ENCODE peak calls at places on chromosomes 3 and 15, in ten cellular contexts. B is fibroblast of the aortic adventitia; M is nephron progenitor cell; I is CD8-positive, alpha-beta T cell; A is WTC11; J is A549; G is transverse colon; O is fibroblast of pulmonary artery; S is ovary; K is tibial artery. N is an unnamed sample.

GRCh38 chr3:51336261-51336660 is 48.8 kb upstream of the MANF start:
- DNase-seq in B (no peak), M (no peak), I (no peak), A (peak), J (no peak), G (no peak), O (no peak), S (no peak), K (no peak), N (no peak)

GRCh38 chr15:44537728-44538240 is 837 bp downstream of the EIF3J start:
- DNase-seq in B (peak), M (peak), I (no peak), A (no peak), J (peak), G (no peak), O (peak), S (no peak), K (no peak), N (no peak)

GRCh38 chr15:39153718-39154117 is 427.2 kb upstream of the THBS1 start:
- DNase-seq in B (no peak), M (no peak), I (no peak), A (no peak), J (no peak), G (peak), O (no peak), S (no peak), K (no peak), N (no peak)

GRCh38 chr3:182789371-182789770 is 3.9 kb upstream of the ATP11B start:
- DNase-seq in B (peak), M (no peak), I (no peak), A (no peak), J (no peak), G (no peak), O (peak), S (no peak), K (no peak), N (no peak)

GRCh38 chr3:49553320-49553689 is 972 bp upstream of the BSN start:
- DNase-seq in B (peak), M (no peak), I (no peak), A (no peak), J (no peak), G (no peak), O (peak), S (no peak), K (no peak), N (no peak)

GRCh38 chr15:66404532-66404931 is 17.8 kb downstream of the MAP2K1 start:
- DNase-seq in B (no peak), M (peak), I (no peak), A (peak), J (no peak), G (no peak), O (no peak), S (no peak), K (no peak), N (no peak)

GRCh38 chr3:133412511-133413165 is 12.8 kb downstream of the BFSP2 start:
- DNase-seq in B (peak), M (no peak), I (no peak), A (no peak), J (no peak), G (no peak), O (peak), S (no peak), K (no peak), N (peak)

GRCh38 chr3:12393894-12394293 is 90.4 kb upstream of the TSEN2 start:
- DNase-seq in B (peak), M (no peak), I (no peak), A (no peak), J (no peak), G (no peak), O (peak), S (no peak), K (no peak), N (no peak)

GRCh38 chr15:90082140-90082713 is 20.0 kb downstream of the IDH2 start:
- DNase-seq in B (no peak), M (no peak), I (no peak), A (no peak), J (no peak), G (no peak), O (no peak), S (no peak), K (no peak), N (no peak)

GRCh38 chr3:16073218-16073617 is 101.3 kb upstream of the GALNT15 start:
- DNase-seq in B (no peak), M (no peak), I (no peak), A (no peak), J (no peak), G (no peak), O (no peak), S (no peak), K (no peak), N (no peak)

GRCh38 chr3:98726084-98726483 is 37.1 kb upstream of the ST3GAL6 start:
- DNase-seq in B (peak), M (no peak), I (no peak), A (no peak), J (no peak), G (no peak), O (no peak), S (no peak), K (no peak), N (no peak)

GRCh38 chr3:146403792-146404191 is 65.6 kb downstream of the PLSCR2 start:
- DNase-seq in B (no peak), M (no peak), I (no peak), A (no peak), J (no peak), G (no peak), O (no peak), S (no peak), K (no peak), N (no peak)

GRCh38 chr15:60101416-60101815 is 97.3 kb downstream of the FOXB1 start:
- DNase-seq in B (no peak), M (no peak), I (no peak), A (no peak), J (no peak), G (no peak), O (no peak), S (no peak), K (no peak), N (no peak)

GRCh38 chr3:170809975-170810357 is 60.0 kb downstream of the RPL22L1 start:
- DNase-seq in B (peak), M (no peak), I (no peak), A (no peak), J (no peak), G (no peak), O (peak), S (no peak), K (no peak), N (no peak)

GRCh38 chr15:48544816-48545215 is 100.7 kb downstream of the FBN1 start:
- DNase-seq in B (no peak), M (no peak), I (no peak), A (no peak), J (no peak), G (no peak), O (no peak), S (no peak), K (no peak), N (no peak)

GRCh38 chr15:88303455-88303854 is 46.9 kb upstream of the NTRK3 start:
- DNase-seq in B (no peak), M (no peak), I (no peak), A (no peak), J (no peak), G (no peak), O (no peak), S (no peak), K (no peak), N (no peak)

GRCh38 chr3:3015472-3016089 is 94.6 kb downstream of the IL5RA start:
- DNase-seq in B (peak), M (no peak), I (no peak), A (no peak), J (no peak), G (no peak), O (peak), S (no peak), K (no peak), N (no peak)

GRCh38 chr3:178079966-178080365 is 456.3 kb upstream of the KCNMB2 start:
- DNase-seq in B (no peak), M (no peak), I (no peak), A (no peak), J (no peak), G (no peak), O (no peak), S (no peak), K (no peak), N (no peak)

GRCh38 chr3:172543884-172544283 is 20.7 kb upstream of the TNFSF10 start:
- DNase-seq in B (no peak), M (no peak), I (no peak), A (no peak), J (no peak), G (no peak), O (no peak), S (no peak), K (no peak), N (no peak)

GRCh38 chr3:125125822-125126245 is 70.0 kb upstream of the HEG1 start:
- DNase-seq in B (peak), M (no peak), I (no peak), A (no peak), J (no peak), G (no peak), O (peak), S (no peak), K (no peak), N (peak)

GRCh38 chr3:196202516-196202970 is 8.7 kb downstream of the ZDHHC19 start:
- DNase-seq in B (peak), M (no peak), I (no peak), A (no peak), J (no peak), G (peak), O (peak), S (no peak), K (no peak), N (peak)

GRCh38 chr3:196198081-196198675 is 13.0 kb downstream of the ZDHHC19 start:
- DNase-seq in B (no peak), M (no peak), I (no peak), A (no peak), J (no peak), G (no peak), O (no peak), S (no peak), K (no peak), N (no peak)

GRCh38 chr3:196195664-196196255 is 15.4 kb downstream of the ZDHHC19 start:
- DNase-seq in B (no peak), M (no peak), I (no peak), A (no peak), J (no peak), G (no peak), O (no peak), S (no peak), K (no peak), N (no peak)

GRCh38 chr3:196197524-196197923 is 13.7 kb downstream of the ZDHHC19 start:
- DNase-seq in B (no peak), M (no peak), I (no peak), A (no peak), J (no peak), G (no peak), O (no peak), S (no peak), K (no peak), N (no peak)

DNA sequence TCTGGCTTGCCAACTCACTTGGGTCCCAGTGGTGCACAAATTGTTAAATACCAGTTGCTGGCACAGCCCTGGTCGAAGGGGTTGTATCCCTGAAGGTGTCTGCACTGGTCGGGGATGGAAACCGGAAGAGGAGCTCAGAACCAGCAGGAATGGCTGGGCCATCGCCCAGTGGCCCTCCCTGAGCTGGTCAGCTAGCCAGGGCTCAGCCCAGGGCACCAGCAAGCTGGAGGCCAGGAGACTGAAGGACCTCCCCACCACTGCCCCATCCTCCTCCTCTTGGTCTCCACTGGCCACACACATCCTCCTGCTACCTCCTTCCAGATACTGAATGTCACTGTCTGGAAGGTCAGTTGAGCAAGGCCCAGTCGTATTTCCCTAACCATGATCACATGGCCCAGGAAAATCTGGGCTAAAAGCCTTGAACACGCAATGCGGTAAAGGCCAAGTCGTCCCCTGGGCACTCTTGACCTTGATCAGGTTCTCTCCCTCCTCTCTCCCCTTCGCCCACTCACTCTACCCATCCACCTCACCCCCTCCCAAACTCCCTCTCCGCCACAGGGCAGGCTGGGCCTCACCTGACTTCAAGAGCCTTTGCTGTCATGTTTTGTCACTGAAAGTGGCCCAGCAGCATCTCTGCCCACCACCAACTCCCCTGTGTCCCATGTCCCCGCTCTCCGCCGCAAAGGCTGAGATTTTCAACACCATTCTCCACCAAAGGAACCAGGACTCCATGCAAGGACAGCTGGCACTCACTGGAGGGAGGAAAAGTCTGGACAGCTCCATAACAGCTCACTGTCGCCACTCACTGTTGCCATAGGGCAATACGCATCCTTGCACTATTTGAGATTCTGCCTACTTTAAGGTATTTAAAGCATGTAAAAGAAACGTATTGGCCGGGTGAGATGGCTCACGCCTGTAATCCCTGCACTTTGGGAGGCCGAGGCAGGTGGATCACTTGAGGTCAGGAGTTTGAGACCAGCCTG is 12.1 kb downstream of the ZDHHC19 start:
- DNase-seq in B (no peak), M (no peak), I (no peak), A (no peak), J (no peak), G (no peak), O (no peak), S (no peak), K (no peak), N (no peak)
- TF ChIP-seq CTCF in B (no peak), M (no peak), I (no peak), A (no peak), J (no peak), G (no peak), O (no peak), S (no peak), K (no peak), N (no peak)

GRCh38 chr3:173733029-173733652 is 335.6 kb downstream of the NLGN1 start:
- DNase-seq in B (peak), M (no peak), I (no peak), A (no peak), J (no peak), G (no peak), O (peak), S (peak), K (no peak), N (no peak)
- TF ChIP-seq CTCF in B (peak), M (peak), I (no peak), A (peak), J (no peak), G (peak), O (peak), S (peak), K (peak), N (peak)

DNA sequence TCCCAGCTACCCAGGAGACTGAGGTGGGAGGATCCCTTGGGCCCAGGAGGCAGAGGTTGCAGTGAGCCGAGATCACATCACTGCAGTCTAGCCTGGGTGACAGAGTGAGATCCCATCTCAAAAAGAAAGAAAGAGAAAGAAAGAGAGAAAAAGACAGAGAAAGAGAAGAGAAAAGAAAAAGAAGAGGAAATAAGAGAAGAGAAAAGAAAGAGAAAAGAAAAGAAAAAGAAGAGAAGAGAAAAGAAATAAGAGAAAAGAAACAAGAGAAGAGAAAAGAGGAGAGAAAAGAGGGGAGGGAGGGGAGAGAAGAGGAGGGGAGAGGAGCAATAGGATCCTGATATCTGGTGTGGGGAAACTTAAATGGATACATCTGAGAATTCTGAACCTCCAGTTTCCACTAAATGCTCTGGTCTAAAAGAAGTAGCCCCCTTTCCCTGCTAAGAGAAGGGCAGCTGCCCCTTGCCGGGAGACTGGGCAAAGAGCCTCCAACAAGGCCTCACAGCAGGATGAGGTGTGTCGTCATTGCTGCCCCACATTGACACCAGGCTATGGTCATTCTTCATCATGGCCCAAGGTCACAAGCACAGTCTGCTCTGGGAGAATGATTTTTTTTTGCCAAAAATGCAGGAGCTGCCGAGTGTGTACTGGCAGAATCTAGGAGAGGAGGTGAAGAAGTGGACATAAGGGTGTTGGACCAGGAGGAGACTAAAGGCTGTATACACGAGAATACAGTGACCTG is 21.1 kb upstream of the COMMD4 start:
- DNase-seq in B (no peak), M (no peak), I (no peak), A (no peak), J (no peak), G (no peak), O (no peak), S (no peak), K (no peak), N (no peak)
- TF ChIP-seq CTCF in B (no peak), M (no peak), I (no peak), A (no peak), J (no peak), G (no peak), O (no peak), S (no peak), K (no peak), N (no peak)

GRCh38 chr3:122295286-122295685 is 29.8 kb upstream of the CSTA start:
- DNase-seq in B (no peak), M (no peak), I (no peak), A (no peak), J (no peak), G (no peak), O (no peak), S (no peak), K (no peak), N (no peak)

GRCh38 chr3:122299222-122299621 is 25.8 kb upstream of the CSTA start:
- DNase-seq in B (no peak), M (no peak), I (no peak), A (no peak), J (no peak), G (no peak), O (no peak), S (no peak), K (no peak), N (no peak)

GRCh38 chr3:122298239-122298638 is 26.8 kb upstream of the CSTA start:
- DNase-seq in B (no peak), M (no peak), I (no peak), A (no peak), J (no peak), G (no peak), O (no peak), S (no peak), K (no peak), N (no peak)

GRCh38 chr3:122301063-122301462 is 24.0 kb upstream of the CSTA start:
- DNase-seq in B (no peak), M (no peak), I (no peak), A (no peak), J (no peak), G (no peak), O (no peak), S (no peak), K (no peak), N (no peak)

DNA sequence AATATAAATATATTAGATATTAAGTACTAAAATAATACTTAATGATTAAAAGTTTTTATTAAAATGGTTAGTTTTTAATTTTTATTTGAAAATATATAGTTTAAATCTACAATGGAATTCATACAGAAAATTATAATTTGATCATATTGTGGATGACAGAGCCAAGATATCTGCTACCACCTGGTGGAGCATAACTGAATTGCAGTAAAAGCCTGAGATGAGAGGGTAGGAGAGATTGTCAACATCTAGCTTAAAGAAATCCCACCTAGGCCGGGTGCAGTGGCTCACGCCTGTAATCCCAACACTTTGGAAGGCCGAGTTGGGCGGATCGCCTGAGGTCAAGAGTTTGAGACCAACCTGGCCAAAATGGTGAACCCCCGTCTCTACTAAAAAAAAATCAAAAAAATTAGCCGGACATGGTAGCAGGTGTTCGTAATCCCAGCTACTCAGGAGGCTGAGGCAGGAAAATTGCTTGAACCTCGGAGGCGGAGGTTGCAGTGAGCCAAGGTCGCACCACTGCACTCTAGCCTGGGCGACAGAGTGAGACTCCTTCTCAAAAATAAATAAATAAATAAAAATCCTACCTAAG is 25.1 kb upstream of the CSTA start:
- DNase-seq in B (no peak), M (peak), I (no peak), A (peak), J (peak), G (no peak), O (peak), S (no peak), K (no peak), N (peak)
- TF ChIP-seq CTCF in B (peak), M (peak), I (peak), A (peak), J (peak), G (peak), O (peak), S (no peak), K (no peak), N (peak)

DNA sequence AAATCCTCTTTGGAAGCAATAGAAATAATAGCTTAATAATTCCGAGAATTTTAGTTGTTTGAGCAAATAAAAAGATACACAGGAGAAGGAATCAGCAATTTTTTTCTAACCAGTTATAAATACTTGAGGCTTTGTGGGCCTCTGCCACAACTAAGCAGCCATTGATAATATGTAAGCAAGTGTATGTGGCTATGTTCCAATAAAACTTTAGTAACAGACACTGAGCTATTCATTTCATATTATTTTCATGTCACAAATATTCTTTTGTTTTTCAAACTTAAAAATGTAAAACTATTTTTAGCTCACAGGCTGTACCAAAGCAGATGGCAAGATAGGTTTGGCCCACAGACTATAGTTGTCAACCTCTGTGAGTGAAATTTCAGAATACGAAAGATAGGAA is 85.7 kb downstream of the MSL2 start:
- DNase-seq in B (no peak), M (no peak), I (no peak), A (no peak), J (no peak), G (no peak), O (no peak), S (no peak), K (no peak), N (no peak)
- TF ChIP-seq CTCF in B (no peak), M (no peak), I (no peak), A (no peak), J (no peak), G (no peak), O (no peak), S (no peak), K (no peak), N (no peak)